ENCODE peak calls at places on chromosomes 2 and 18, in ten cellular contexts. P is stimulated activated CD8-positive, alpha-beta memory T cell treated with anti-CD3 and anti-CD28 coated beads, Interleukin-7, amount 100 ng/mL, for 1 hour; A is fibroblast of lung; O is activated CD4-positive, alpha-beta T cell treated with anti-CD3 and anti-CD28 coated beads, Interleukin-2, amount 50 U/mL, for 4 hours; F is RWPE1; I is activated naive CD8-positive, alpha-beta T cell treated with anti-CD3 and anti-CD28 coated beads, Interleukin-2, amount 50 U/mL, for 24 hours; M is HTR-8/SVneo; U is RCC 7860; J is C1 segment of cervical spinal cord; K is dorsolateral prefrontal cortex. B is an unnamed sample.

GRCh38 chr2:175396696-175397095 is 215.2 kb upstream of the ATP5MC3 start:
- DNase-seq in P (no peak), A (no peak), O (no peak), F (no peak), I (no peak), M (no peak), U (no peak), J (no peak), K (no peak), B (no peak)

GRCh38 chr2:64700133-64700809 is 46.6 kb upstream of the SERTAD2 start:
- DNase-seq in P (no peak), A (peak; percentile 33), O (no peak), F (no peak), I (no peak), M (no peak), U (no peak), J (no peak), K (no peak), B (peak; percentile 58)

GRCh38 chr2:203040966-203041521 is 26.4 kb downstream of the NBEAL1 start:
- DNase-seq in P (no peak), A (no peak), O (no peak), F (no peak), I (no peak), M (no peak), U (no peak), J (no peak), K (no peak), B (no peak)

GRCh38 chr2:118118479-118118878 is 30.2 kb downstream of the INSIG2 start:
- DNase-seq in P (no peak), A (no peak), O (no peak), F (no peak), I (no peak), M (no peak), U (no peak), J (no peak), K (no peak), B (no peak)

GRCh38 chr18:64539852-64540251 is 391.0 kb upstream of the LINC00305 start:
- DNase-seq in P (no peak), A (no peak), O (no peak), F (no peak), I (no peak), M (no peak), U (no peak), J (no peak), K (no peak), B (no peak)

GRCh38 chr2:19346983-19347618 is 11.3 kb downstream of the OSR1 start:
- DNase-seq in P (no peak), A (no peak), O (no peak), F (no peak), I (no peak), M (no peak), U (no peak), J (no peak), K (no peak), B (peak; percentile 90)

GRCh38 chr2:201932511-201932910 is 101.1 kb upstream of the FZD7 start:
- DNase-seq in P (no peak), A (no peak), O (no peak), F (no peak), I (no peak), M (no peak), U (no peak), J (no peak), K (no peak), B (peak; percentile 67)

GRCh38 chr2:19895535-19895934 is 6.2 kb downstream of the TTC32 start:
- DNase-seq in P (no peak), A (no peak), O (no peak), F (no peak), I (no peak), M (no peak), U (no peak), J (no peak), K (no peak), B (no peak)

GRCh38 chr2:145960479-145961163 is 1440.7 kb upstream of the ZEB2 start:
- DNase-seq in P (no peak), A (no peak), O (no peak), F (no peak), I (no peak), M (no peak), U (no peak), J (no peak), K (no peak), B (no peak)

GRCh38 chr18:63382843-63383242 is 15.8 kb upstream of the KDSR start:
- DNase-seq in P (no peak), A (no peak), O (no peak), F (no peak), I (no peak), M (no peak), U (no peak), J (no peak), K (no peak), B (no peak)

GRCh38 chr18:40962784-40963183 is 992.2 kb upstream of the PIK3C3 start:
- DNase-seq in P (no peak), A (no peak), O (no peak), F (no peak), I (no peak), M (no peak), U (no peak), J (no peak), K (no peak), B (no peak)

GRCh38 chr2:152407806-152408205 is 72.8 kb downstream of the FMNL2 start:
- DNase-seq in P (no peak), A (no peak), O (no peak), F (no peak), I (no peak), M (no peak), U (no peak), J (no peak), K (no peak), B (no peak)

GRCh38 chr2:173053043-173053699 is 22.5 kb upstream of the MAP3K20 start:
- DNase-seq in P (no peak), A (no peak), O (no peak), F (no peak), I (no peak), M (no peak), U (peak; percentile 42), J (no peak), K (no peak), B (no peak)